ENCODE peak calls at places on chromosomes 7 and 10, in ten cellular contexts. One of them, this sample, is unnamed.

GRCh38 chr7:48102530-48102929 is 13.5 kb downstream of the UPP1 start:
- DNase-seq in lung microvascular endothelial cell: no peak
- DNase-seq in naive thymus-derived CD8-positive, alpha-beta T cell: no peak
- DNase-seq in immature natural killer cell: no peak
- DNase-seq in NCI-H82: no peak
- DNase-seq in epithelial cell of esophagus: no peak
- DNase-seq in endothelial cell: no peak
- DNase-seq in NCI-H1694 treated with DMSO at 0.1 percent for 48 hours: no peak
- DNase-seq in stimulated activated CD4-positive, alpha-beta T cell treated with anti-CD3 and anti-CD28 coated beads, Interleukin-15, amount 100 ng/mL, for 24 hours: no peak
- DNase-seq in T-cell: no peak
- DNase-seq in this sample: no peak

GRCh38 chr7:128795129-128795528 is 3.4 kb downstream of the CCDC136 start:
- DNase-seq in stimulated activated CD4-positive, alpha-beta T cell treated with anti-CD3 and anti-CD28 coated beads, Interleukin-15, amount 100 ng/mL, for 24 hours: no peak
- DNase-seq in NCI-H82: no peak
- DNase-seq in naive thymus-derived CD8-positive, alpha-beta T cell: no peak
- DNase-seq in immature natural killer cell: no peak
- DNase-seq in lung microvascular endothelial cell: no peak
- DNase-seq in endothelial cell: no peak
- DNase-seq in T-cell: no peak
- DNase-seq in NCI-H1694 treated with DMSO at 0.1 percent for 48 hours: no peak
- DNase-seq in epithelial cell of esophagus: no peak
- DNase-seq in this sample: no peak

GRCh38 chr7:106568680-106569499 is 92.1 kb downstream of the CCDC71L start:
- DNase-seq in NCI-H82: peak
- DNase-seq in endothelial cell: no peak
- DNase-seq in epithelial cell of esophagus: peak
- DNase-seq in immature natural killer cell: no peak
- DNase-seq in NCI-H1694 treated with DMSO at 0.1 percent for 48 hours: peak
- DNase-seq in naive thymus-derived CD8-positive, alpha-beta T cell: no peak
- DNase-seq in lung microvascular endothelial cell: no peak
- DNase-seq in stimulated activated CD4-positive, alpha-beta T cell treated with anti-CD3 and anti-CD28 coated beads, Interleukin-15, amount 100 ng/mL, for 24 hours: no peak
- DNase-seq in T-cell: no peak
- DNase-seq in this sample: peak

GRCh38 chr7:374706-375490 is 84.9 kb downstream of the FOXL3 start:
- DNase-seq in naive thymus-derived CD8-positive, alpha-beta T cell: no peak
- DNase-seq in NCI-H1694 treated with DMSO at 0.1 percent for 48 hours: no peak
- DNase-seq in lung microvascular endothelial cell: no peak
- DNase-seq in stimulated activated CD4-positive, alpha-beta T cell treated with anti-CD3 and anti-CD28 coated beads, Interleukin-15, amount 100 ng/mL, for 24 hours: no peak
- DNase-seq in immature natural killer cell: no peak
- DNase-seq in epithelial cell of esophagus: no peak
- DNase-seq in endothelial cell: peak
- DNase-seq in T-cell: no peak
- DNase-seq in NCI-H82: no peak
- DNase-seq in this sample: no peak

GRCh38 chr10:91587710-91588638 is 44.9 kb downstream of the PPP1R3C start:
- DNase-seq in T-cell: no peak
- DNase-seq in epithelial cell of esophagus: peak
- DNase-seq in endothelial cell: no peak
- DNase-seq in immature natural killer cell: no peak
- DNase-seq in lung microvascular endothelial cell: peak
- DNase-seq in stimulated activated CD4-positive, alpha-beta T cell treated with anti-CD3 and anti-CD28 coated beads, Interleukin-15, amount 100 ng/mL, for 24 hours: no peak
- DNase-seq in NCI-H1694 treated with DMSO at 0.1 percent for 48 hours: no peak
- DNase-seq in naive thymus-derived CD8-positive, alpha-beta T cell: no peak
- DNase-seq in NCI-H82: no peak
- DNase-seq in this sample: peak

GRCh38 chr10:76119515-76119914 is 688.1 kb downstream of the LRMDA start:
- DNase-seq in naive thymus-derived CD8-positive, alpha-beta T cell: no peak
- DNase-seq in immature natural killer cell: no peak
- DNase-seq in stimulated activated CD4-positive, alpha-beta T cell treated with anti-CD3 and anti-CD28 coated beads, Interleukin-15, amount 100 ng/mL, for 24 hours: no peak
- DNase-seq in NCI-H1694 treated with DMSO at 0.1 percent for 48 hours: no peak
- DNase-seq in epithelial cell of esophagus: peak
- DNase-seq in NCI-H82: no peak
- DNase-seq in T-cell: no peak
- DNase-seq in endothelial cell: no peak
- DNase-seq in lung microvascular endothelial cell: no peak
- DNase-seq in this sample: peak

GRCh38 chr10:19816420-19817250 is at the start of gene PLXDC2:
- DNase-seq in T-cell: no peak
- DNase-seq in NCI-H82: peak
- DNase-seq in endothelial cell: peak
- DNase-seq in epithelial cell of esophagus: peak
- DNase-seq in stimulated activated CD4-positive, alpha-beta T cell treated with anti-CD3 and anti-CD28 coated beads, Interleukin-15, amount 100 ng/mL, for 24 hours: peak
- DNase-seq in NCI-H1694 treated with DMSO at 0.1 percent for 48 hours: no peak
- DNase-seq in lung microvascular endothelial cell: peak
- DNase-seq in immature natural killer cell: peak
- DNase-seq in naive thymus-derived CD8-positive, alpha-beta T cell: no peak
- DNase-seq in this sample: peak

GRCh38 chr10:132065491-132066105 is at the start of gene JAKMIP3:
- DNase-seq in lung microvascular endothelial cell: peak
- DNase-seq in naive thymus-derived CD8-positive, alpha-beta T cell: no peak
- DNase-seq in immature natural killer cell: no peak
- DNase-seq in NCI-H82: no peak
- DNase-seq in endothelial cell: no peak
- DNase-seq in NCI-H1694 treated with DMSO at 0.1 percent for 48 hours: no peak
- DNase-seq in stimulated activated CD4-positive, alpha-beta T cell treated with anti-CD3 and anti-CD28 coated beads, Interleukin-15, amount 100 ng/mL, for 24 hours: no peak
- DNase-seq in T-cell: no peak
- DNase-seq in epithelial cell of esophagus: peak
- DNase-seq in this sample: peak

GRCh38 chr10:6669269-6669859 is 89.3 kb upstream of the PRKCQ start:
- DNase-seq in NCI-H82: peak
- DNase-seq in epithelial cell of esophagus: peak
- DNase-seq in T-cell: no peak
- DNase-seq in immature natural killer cell: peak
- DNase-seq in naive thymus-derived CD8-positive, alpha-beta T cell: no peak
- DNase-seq in endothelial cell: peak
- DNase-seq in stimulated activated CD4-positive, alpha-beta T cell treated with anti-CD3 and anti-CD28 coated beads, Interleukin-15, amount 100 ng/mL, for 24 hours: no peak
- DNase-seq in NCI-H1694 treated with DMSO at 0.1 percent for 48 hours: no peak
- DNase-seq in lung microvascular endothelial cell: peak
- DNase-seq in this sample: peak

GRCh38 chr10:123868058-123868995 is 23.3 kb downstream of the CPXM2 start:
- DNase-seq in lung microvascular endothelial cell: no peak
- DNase-seq in T-cell: no peak
- DNase-seq in NCI-H1694 treated with DMSO at 0.1 percent for 48 hours: no peak
- DNase-seq in epithelial cell of esophagus: peak
- DNase-seq in naive thymus-derived CD8-positive, alpha-beta T cell: no peak
- DNase-seq in NCI-H82: no peak
- DNase-seq in immature natural killer cell: no peak
- DNase-seq in stimulated activated CD4-positive, alpha-beta T cell treated with anti-CD3 and anti-CD28 coated beads, Interleukin-15, amount 100 ng/mL, for 24 hours: no peak
- DNase-seq in endothelial cell: no peak
- DNase-seq in this sample: peak